ENCODE peak calls at places on chromosomes 11 and 22, in ten cellular contexts. F, Q, L, C, R, K, Z, N, A and Y are unnamed samples.
A peak's percentile ranks its signal among the peaks of the same experiment; 100 is the strongest.

GRCh38 chr22:30390974-30391691 is 3.9 kb upstream of the RNF215 start:
- DNase-seq in K (peak; percentile 73), N (no peak), A (peak; percentile 20), Q (peak; percentile 85), Z (peak; percentile 33), L (peak; percentile 48), C (peak; percentile 66), F (peak; percentile 80), R (peak; percentile 3), Y (peak; percentile 84)

GRCh38 chr11:72497731-72498130 is 63.4 kb upstream of the CLPB start:
- DNase-seq in L (no peak), Z (no peak), K (no peak), R (no peak), A (no peak), C (no peak), Q (no peak), N (no peak), F (no peak), Y (no peak)

GRCh38 chr11:18696638-18697225 is 1.8 kb upstream of the TMEM86A start:
- DNase-seq in N (no peak), A (no peak), F (peak; percentile 33), Q (no peak), C (no peak), L (no peak), Z (no peak), K (peak; percentile 42), R (no peak), Y (no peak)

GRCh38 chr11:33942954-33943353 is 51.1 kb upstream of the LMO2 start:
- DNase-seq in A (no peak), F (peak; percentile 78), N (no peak), R (no peak), L (no peak), Z (no peak), Q (peak; percentile 85), K (peak; percentile 93), C (no peak), Y (no peak)

GRCh38 chr11:92298238-92298565 is 73.6 kb downstream of the FAT3 start:
- DNase-seq in Q (no peak), L (no peak), R (no peak), F (no peak), N (peak; percentile 40), C (no peak), Z (no peak), K (peak; percentile 13), A (no peak), Y (no peak)

GRCh38 chr11:14642873-14643696 is 519 bp upstream of the PDE3B start:
- DNase-seq in A (no peak), R (no peak), Q (no peak), C (no peak), N (no peak), F (no peak), K (no peak), L (no peak), Z (no peak), Y (no peak)

GRCh38 chr11:93005239-93005638 is 35.8 kb downstream of the MTNR1B start:
- DNase-seq in Z (no peak), L (no peak), Q (no peak), A (no peak), R (no peak), F (peak; percentile 21), K (peak; percentile 49), C (no peak), N (no peak), Y (no peak)

GRCh38 chr22:49589301-49589700 is 238.4 kb downstream of the BRD1 start:
- DNase-seq in C (no peak), R (no peak), N (no peak), Q (no peak), F (no peak), K (no peak), Z (no peak), A (no peak), L (no peak), Y (no peak)

GRCh38 chr22:44683237-44683636 is 18.8 kb upstream of the PRR5 start:
- DNase-seq in F (no peak), C (no peak), R (no peak), Z (no peak), L (no peak), Q (no peak), A (no peak), K (no peak), N (no peak), Y (no peak)

GRCh38 chr11:723120-723883 is 17.3 kb downstream of the EPS8L2 start:
- DNase-seq in Z (no peak), N (peak; percentile 36), A (no peak), C (peak; percentile 59), L (no peak), F (peak; percentile 73), R (peak; percentile 62), Q (peak; percentile 50), K (peak; percentile 62), Y (peak; percentile 45)

GRCh38 chr11:1744137-1744878 is 6.1 kb downstream of the IFITM10 start:
- DNase-seq in A (no peak), L (no peak), Z (no peak), K (peak; percentile 54), F (no peak), C (no peak), R (no peak), Q (no peak), N (no peak), Y (no peak)

GRCh38 chr11:131977231-131977630 is 606.8 kb downstream of the NTM start:
- DNase-seq in K (peak; percentile 3), C (no peak), R (no peak), L (no peak), N (no peak), F (peak; percentile 23), Z (peak; percentile 5), Q (no peak), A (no peak), Y (no peak)

GRCh38 chr11:44878696-44879095 is 72.0 kb downstream of the TP53I11 start:
- DNase-seq in F (no peak), R (no peak), L (no peak), Z (no peak), K (no peak), N (no peak), Q (no peak), A (no peak), C (no peak), Y (no peak)

GRCh38 chr22:42313804-42314581 is 43.5 kb upstream of the TCF20 start:
- DNase-seq in L (no peak), A (peak; percentile 39), K (peak; percentile 3), F (peak; percentile 53), R (peak; percentile 81), Z (no peak), N (peak; percentile 62), Q (peak; percentile 15), C (peak; percentile 68), Y (peak; percentile 86)

GRCh38 chr11:65047581-65048422 is 6.8 kb downstream of the SAC3D1 start:
- DNase-seq in R (no peak), C (no peak), N (no peak), Q (no peak), L (no peak), A (no peak), Z (no peak), K (no peak), F (no peak), Y (no peak)

GRCh38 chr11:45025716-45026492 is 75.2 kb upstream of the TP53I11 start:
- DNase-seq in L (no peak), N (no peak), Q (peak; percentile 98), R (peak; percentile 23), Z (no peak), F (peak; percentile 88), A (no peak), K (peak; percentile 36), C (no peak), Y (peak; percentile 39)

GRCh38 chr11:10162222-10162621 is 131.8 kb downstream of the SBF2 start:
- DNase-seq in R (no peak), F (no peak), C (no peak), A (no peak), K (no peak), Q (no peak), Z (no peak), N (no peak), L (no peak), Y (no peak)